ENCODE peak calls at places on chromosomes 6 and 20, in five cellular contexts. A is AG10803, I is ELF-1, D is aorta, V is tibial artery. R is an unnamed sample.

GRCh38 chr6:34029489-34030280 is 116.2 kb downstream of the GRM4 start:
- DNase-seq in D (no peak), V (no peak), A (no peak), I (no peak), R (no peak)

GRCh38 chr20:1702288-1702687 is 44.7 kb upstream of the SIRPG start:
- DNase-seq in V (no peak), I (no peak), D (no peak), A (peak; percentile 47), R (no peak)

GRCh38 chr6:24655229-24655628 is 9.2 kb upstream of the KIAA0319 start:
- DNase-seq in D (no peak), I (no peak), V (no peak), A (no peak), R (no peak)

GRCh38 chr20:7113577-7114466 is 346.3 kb downstream of the BMP2 start:
- DNase-seq in A (peak; percentile 11), V (no peak), I (peak; percentile 76), D (no peak), R (peak; percentile 83)

GRCh38 chr6:145887969-145888368 is 73.4 kb upstream of the FBXO30 start:
- DNase-seq in I (no peak), V (peak; percentile 23), D (no peak), A (peak; percentile 15), R (no peak)

GRCh38 chr6:87074051-87074711 is 20.7 kb downstream of the CGA start:
- DNase-seq in D (no peak), V (no peak), I (no peak), A (no peak), R (no peak)

GRCh38 chr6:134866563-134866962 is 83.3 kb downstream of the ALDH8A1 start:
- DNase-seq in A (no peak), D (no peak), I (no peak), V (no peak), R (no peak)

GRCh38 chr20:54203281-54203680 is 4.6 kb upstream of the PFDN4 start:
- DNase-seq in V (no peak), A (no peak), I (no peak), D (no peak), R (no peak)

GRCh38 chr20:10476319-10476724 is 41.2 kb downstream of the SLX4IP start:
- DNase-seq in D (no peak), V (peak; percentile 37), A (peak; percentile 55), I (no peak), R (no peak)

GRCh38 chr20:23363257-23363649 is 1.3 kb downstream of the GZF1 start:
- DNase-seq in D (no peak), V (no peak), A (no peak), I (no peak), R (no peak)

GRCh38 chr6:107717781-107718180 is 106.3 kb downstream of the SCML4 start:
- DNase-seq in D (no peak), I (no peak), V (no peak), A (no peak), R (no peak)

GRCh38 chr6:7821426-7821825 is 89.2 kb downstream of the TXNDC5 start:
- DNase-seq in D (no peak), I (no peak), A (peak; percentile 55), V (no peak), R (no peak)

GRCh38 chr6:29708432-29709177 is 14.6 kb upstream of the HLA-F start:
- DNase-seq in V (no peak), A (no peak), D (no peak), I (no peak), R (no peak)

GRCh38 chr20:47360207-47360488 is 3.6 kb upstream of the ZMYND8 start:
- DNase-seq in I (no peak), D (no peak), A (peak; percentile 77), V (peak; percentile 76), R (no peak)

GRCh38 chr6:148379966-148380653 is 37.5 kb downstream of the SASH1 start:
- DNase-seq in A (peak; percentile 59), I (no peak), V (peak; percentile 35), D (no peak), R (no peak)

GRCh38 chr6:26003102-26003694 is 40.6 kb downstream of the TRIM38 start:
- DNase-seq in A (peak; percentile 49), I (peak; percentile 73), D (no peak), V (peak; percentile 73), R (peak; percentile 62)

GRCh38 chr6:100432136-100432535 is 32.6 kb downstream of the SIM1 start:
- DNase-seq in I (peak; percentile 12), D (no peak), V (no peak), A (no peak), R (no peak)

GRCh38 chr20:24738981-24739633 is 210.0 kb upstream of the CST7 start:
- DNase-seq in D (no peak), A (no peak), I (no peak), V (no peak), R (no peak)